ENCODE peak calls at places on chromosomes 3 and 15, in six cellular contexts. I, L, V, J, N and U are unnamed samples.
A peak's percentile ranks its signal among the peaks of the same experiment; 100 is the strongest.

GRCh38 chr15:66672867-66673266 is 29.2 kb upstream of the SMAD6 start:
- DNase-seq in L (no peak), V (no peak), J (no peak), I (no peak), N (no peak), U (no peak)

GRCh38 chr3:49872801-49873281 is 3.1 kb upstream of the CAMKV start:
- DNase-seq in I (no peak), L (no peak), N (peak; percentile 39), J (no peak), V (peak; percentile 29), U (no peak)

GRCh38 chr3:112546216-112546759 is 15.5 kb downstream of the ATG3 start:
- DNase-seq in L (no peak), N (no peak), V (no peak), I (no peak), J (no peak), U (no peak)

GRCh38 chr15:77027111-77027696 is 32.3 kb downstream of the PSTPIP1 start:
- DNase-seq in J (no peak), V (no peak), N (no peak), I (no peak), L (no peak), U (no peak)

GRCh38 chr3:141877911-141878310 is 1.5 kb downstream of the ATP1B3 start:
- DNase-seq in V (peak; percentile 53), J (no peak), L (no peak), I (no peak), N (peak; percentile 27), U (peak; percentile 32)

GRCh38 chr3:32595318-32595717 is 24.7 kb upstream of the DYNC1LI1 start:
- DNase-seq in I (no peak), L (no peak), N (no peak), J (no peak), V (no peak), U (no peak)

GRCh38 chr3:102979682-102980378 is 545.0 kb downstream of the ZPLD1 start:
- DNase-seq in I (no peak), J (no peak), N (no peak), V (peak; percentile 96), L (peak; percentile 40), U (peak; percentile 55)

GRCh38 chr15:70023064-70023768 is 74.5 kb downstream of the TLE3 start:
- DNase-seq in V (peak; percentile 86), L (no peak), N (peak; percentile 84), I (no peak), J (peak; percentile 46), U (peak; percentile 32)

GRCh38 chr15:90419738-90420487 is 31.9 kb downstream of the IQGAP1 start:
- DNase-seq in N (peak; percentile 77), I (no peak), V (peak; percentile 92), L (no peak), J (peak; percentile 53), U (no peak)

GRCh38 chr3:132538072-132538471 is 59.0 kb upstream of the ACKR4 start:
- DNase-seq in N (no peak), L (no peak), J (no peak), I (no peak), V (no peak), U (no peak)

GRCh38 chr3:101803152-101803782 is 24.3 kb downstream of the NXPE3 start:
- DNase-seq in J (peak; percentile 54), V (peak; percentile 33), N (peak; percentile 57), I (no peak), L (no peak), U (peak; percentile 85)

GRCh38 chr15:65077291-65077980 is 890 bp downstream of the KBTBD13 start:
- DNase-seq in V (no peak), L (no peak), J (no peak), N (no peak), I (no peak), U (no peak)

GRCh38 chr3:52535411-52536111 is 844 bp upstream of the UQCC5 start:
- DNase-seq in J (no peak), L (no peak), V (no peak), I (no peak), N (no peak), U (no peak)

GRCh38 chr3:139772539-139773500 is 95.0 kb upstream of the NMNAT3 start:
- DNase-seq in L (no peak), N (peak; percentile 96), I (no peak), V (peak; percentile 99), J (no peak), U (no peak)

GRCh38 chr15:70199601-70200000 is 101.9 kb upstream of the TLE3 start:
- DNase-seq in N (no peak), L (no peak), I (no peak), J (no peak), V (no peak), U (no peak)

GRCh38 chr15:40155270-40155910 is 5.5 kb upstream of the BUB1B start:
- DNase-seq in L (peak; percentile 67), N (no peak), V (no peak), I (peak; percentile 97), J (no peak), U (peak; percentile 86)

GRCh38 chr3:173502983-173503568 is 105.5 kb downstream of the NLGN1 start:
- DNase-seq in L (no peak), V (no peak), I (no peak), N (peak; percentile 62), J (no peak), U (peak; percentile 41)

GRCh38 chr3:105783631-105784030 is 85.2 kb downstream of the CBLB start:
- DNase-seq in N (no peak), J (no peak), I (no peak), L (no peak), V (no peak), U (no peak)

GRCh38 chr3:187520027-187520945 is 149.9 kb downstream of the SST start:
- DNase-seq in L (no peak), N (peak; percentile 18), I (no peak), V (no peak), J (no peak), U (no peak)

GRCh38 chr3:17905996-17906395 is 163.6 kb upstream of the TBC1D5 start:
- DNase-seq in L (no peak), N (no peak), V (peak; percentile 53), I (no peak), J (no peak), U (no peak)